ENCODE peak calls at places on chromosomes 11 and 22, in four cellular contexts. One of them, this sample, is unnamed.

GRCh38 chr11:75320046-75320618 is 31.3 kb downstream of the ARRB1 start:
- DNase-seq in fibroblast of mammary gland: no peak
- DNase-seq in Panc1: no peak
- DNase-seq in CD8-positive, alpha-beta T cell: no peak
- DNase-seq in this sample: no peak

GRCh38 chr11:83721286-83721685 is 435.1 kb upstream of the CCDC90B start:
- DNase-seq in fibroblast of mammary gland: peak
- DNase-seq in Panc1: no peak
- DNase-seq in CD8-positive, alpha-beta T cell: no peak
- DNase-seq in this sample: no peak

GRCh38 chr11:95788921-95789505 is 569 bp downstream of the FAM76B start:
- DNase-seq in fibroblast of mammary gland: peak
- DNase-seq in Panc1: no peak
- DNase-seq in CD8-positive, alpha-beta T cell: peak
- DNase-seq in this sample: peak

GRCh38 chr11:27207025-27207650 is 155.9 kb downstream of the CCDC34 start:
- DNase-seq in fibroblast of mammary gland: no peak
- DNase-seq in Panc1: no peak
- DNase-seq in CD8-positive, alpha-beta T cell: no peak
- DNase-seq in this sample: no peak

GRCh38 chr11:47571895-47572294 is 6.5 kb downstream of the PTPMT1 start:
- DNase-seq in fibroblast of mammary gland: peak
- DNase-seq in Panc1: no peak
- DNase-seq in CD8-positive, alpha-beta T cell: no peak
- DNase-seq in this sample: no peak

GRCh38 chr22:32618461-32619140 is 144.0 kb downstream of the FBXO7 start:
- DNase-seq in fibroblast of mammary gland: peak
- DNase-seq in Panc1: no peak
- DNase-seq in CD8-positive, alpha-beta T cell: no peak
- DNase-seq in this sample: no peak

GRCh38 chr11:61679893-61680621 is at the start of gene DAGLA:
- DNase-seq in fibroblast of mammary gland: peak
- DNase-seq in Panc1: no peak
- DNase-seq in CD8-positive, alpha-beta T cell: peak
- DNase-seq in this sample: no peak

GRCh38 chr11:72576661-72577060 is 97.6 kb downstream of the PDE2A start:
- DNase-seq in fibroblast of mammary gland: no peak
- DNase-seq in Panc1: no peak
- DNase-seq in CD8-positive, alpha-beta T cell: no peak
- DNase-seq in this sample: no peak

GRCh38 chr11:7909585-7910325 is 21.3 kb downstream of the OR10A6 start:
- DNase-seq in fibroblast of mammary gland: no peak
- DNase-seq in Panc1: no peak
- DNase-seq in CD8-positive, alpha-beta T cell: no peak
- DNase-seq in this sample: no peak

GRCh38 chr11:27213232-27213660 is 149.8 kb downstream of the CCDC34 start:
- DNase-seq in fibroblast of mammary gland: peak
- DNase-seq in Panc1: peak
- DNase-seq in CD8-positive, alpha-beta T cell: no peak
- DNase-seq in this sample: peak

GRCh38 chr22:19473578-19473977 is 5.4 kb downstream of the UFD1 start:
- DNase-seq in fibroblast of mammary gland: peak
- DNase-seq in Panc1: no peak
- DNase-seq in CD8-positive, alpha-beta T cell: no peak
- DNase-seq in this sample: no peak

GRCh38 chr11:70135142-70136132 is 57.3 kb downstream of the ANO1 start:
- DNase-seq in fibroblast of mammary gland: no peak
- DNase-seq in Panc1: no peak
- DNase-seq in CD8-positive, alpha-beta T cell: no peak
- DNase-seq in this sample: no peak

GRCh38 chr11:17214338-17214737 is 6.6 kb upstream of the PIK3C2A start:
- DNase-seq in fibroblast of mammary gland: no peak
- DNase-seq in Panc1: no peak
- DNase-seq in CD8-positive, alpha-beta T cell: no peak
- DNase-seq in this sample: no peak

GRCh38 chr11:60946601-60947265 is 5.2 kb downstream of the SLC15A3 start:
- DNase-seq in fibroblast of mammary gland: no peak
- DNase-seq in Panc1: no peak
- DNase-seq in CD8-positive, alpha-beta T cell: no peak
- DNase-seq in this sample: no peak

GRCh38 chr11:120977470-120977869 is 46.4 kb upstream of the TBCEL start:
- DNase-seq in fibroblast of mammary gland: peak
- DNase-seq in Panc1: no peak
- DNase-seq in CD8-positive, alpha-beta T cell: no peak
- DNase-seq in this sample: no peak

DNA sequence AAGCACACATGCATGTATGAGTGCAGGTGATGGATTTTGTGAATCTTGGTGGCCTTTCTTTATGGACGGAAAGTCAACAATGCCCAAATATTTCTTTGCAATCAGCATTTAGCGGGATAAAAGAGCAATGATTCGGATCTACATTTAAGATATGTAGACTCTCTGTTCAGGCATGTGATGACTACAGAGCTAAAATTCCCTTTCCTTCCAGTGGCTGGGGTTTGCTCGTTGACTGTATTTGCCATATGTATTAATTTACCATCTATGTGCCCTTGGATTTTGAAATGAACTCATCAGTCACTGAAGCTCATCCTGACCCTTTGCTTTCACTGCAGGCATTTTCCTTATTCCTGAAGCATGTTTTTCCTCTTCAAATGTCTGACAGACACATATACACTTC is 13.6 kb downstream of the BLID start:
- DNase-seq in fibroblast of mammary gland: no peak
- DNase-seq in Panc1: no peak
- DNase-seq in CD8-positive, alpha-beta T cell: no peak
- DNase-seq in this sample: no peak
- H3K4me3 ChIP-seq in fibroblast of mammary gland: peak
- H3K4me3 ChIP-seq in Panc1: no peak
- H3K4me3 ChIP-seq in CD8-positive, alpha-beta T cell: no peak
- H3K4me3 ChIP-seq in this sample: peak

GRCh38 chr11:63274776-63275175 is 31.4 kb upstream of the SLC22A25 start:
- DNase-seq in fibroblast of mammary gland: no peak
- DNase-seq in Panc1: no peak
- DNase-seq in CD8-positive, alpha-beta T cell: no peak
- DNase-seq in this sample: no peak
- TF ChIP-seq CTCF in fibroblast of mammary gland: no peak
- TF ChIP-seq CTCF in Panc1: peak
- TF ChIP-seq CTCF in CD8-positive, alpha-beta T cell: no peak
- TF ChIP-seq CTCF in this sample: peak

GRCh38 chr22:24590596-24591173 is 2.2 kb downstream of the LRRC75B start:
- DNase-seq in fibroblast of mammary gland: no peak
- DNase-seq in Panc1: no peak
- DNase-seq in CD8-positive, alpha-beta T cell: no peak
- DNase-seq in this sample: no peak

GRCh38 chr22:24591286-24591830 is 1.5 kb downstream of the LRRC75B start:
- DNase-seq in fibroblast of mammary gland: no peak
- DNase-seq in Panc1: no peak
- DNase-seq in CD8-positive, alpha-beta T cell: no peak
- DNase-seq in this sample: no peak

GRCh38 chr22:24593810-24594568 is 1.1 kb upstream of the LRRC75B start:
- DNase-seq in fibroblast of mammary gland: no peak
- DNase-seq in Panc1: no peak
- DNase-seq in CD8-positive, alpha-beta T cell: no peak
- DNase-seq in this sample: no peak

GRCh38 chr22:24592846-24593809 is at the start of gene LRRC75B:
- DNase-seq in fibroblast of mammary gland: peak
- DNase-seq in Panc1: no peak
- DNase-seq in CD8-positive, alpha-beta T cell: no peak
- DNase-seq in this sample: peak

DNA sequence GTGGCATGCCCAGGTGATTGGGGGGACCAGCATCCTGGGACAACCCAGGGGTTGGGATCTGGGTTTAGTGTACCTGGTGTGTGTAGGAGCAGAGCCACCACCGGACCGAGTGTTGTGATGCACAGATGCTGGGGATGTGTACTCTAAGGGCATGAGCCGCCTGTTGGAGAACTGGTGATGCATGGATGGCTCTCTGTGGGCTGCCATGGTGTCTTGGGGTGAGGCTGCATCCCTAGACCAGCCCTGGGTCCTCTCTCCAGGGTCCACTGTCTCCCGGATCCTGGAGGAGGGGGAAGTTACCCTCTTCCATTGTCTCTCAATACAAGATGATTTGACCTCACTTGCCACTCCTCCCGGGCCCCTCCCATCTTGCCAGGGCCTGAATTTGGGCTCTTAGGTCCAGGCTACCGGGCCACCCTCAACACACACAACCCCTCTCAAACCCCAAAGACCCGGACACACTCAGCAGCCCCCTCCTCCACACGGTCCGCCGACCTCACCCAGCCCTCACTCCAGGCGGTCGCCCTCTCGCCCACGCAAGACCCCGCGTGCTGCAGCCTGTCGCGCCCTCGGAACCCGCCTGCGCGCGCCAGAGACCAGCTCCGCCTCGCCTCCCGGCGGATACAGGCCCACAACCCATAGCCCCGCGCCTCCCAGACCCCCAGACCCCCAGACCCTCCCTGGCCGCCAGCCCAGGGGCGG is 578 bp downstream of the LRRC75B start:
- DNase-seq in fibroblast of mammary gland: peak
- DNase-seq in Panc1: no peak
- DNase-seq in CD8-positive, alpha-beta T cell: no peak
- DNase-seq in this sample: no peak
- H3K4me3 ChIP-seq in fibroblast of mammary gland: peak
- H3K4me3 ChIP-seq in Panc1: peak
- H3K4me3 ChIP-seq in CD8-positive, alpha-beta T cell: peak
- H3K4me3 ChIP-seq in this sample: peak

GRCh38 chr11:1708716-1709115 is 11.7 kb downstream of the KRTAP5-6 start:
- DNase-seq in fibroblast of mammary gland: no peak
- DNase-seq in Panc1: no peak
- DNase-seq in CD8-positive, alpha-beta T cell: no peak
- DNase-seq in this sample: no peak

GRCh38 chr11:1707751-1708150 is 10.8 kb downstream of the KRTAP5-6 start:
- DNase-seq in fibroblast of mammary gland: peak
- DNase-seq in Panc1: no peak
- DNase-seq in CD8-positive, alpha-beta T cell: no peak
- DNase-seq in this sample: no peak

GRCh38 chr11:1703146-1703545 is 6.2 kb downstream of the KRTAP5-6 start:
- DNase-seq in fibroblast of mammary gland: no peak
- DNase-seq in Panc1: no peak
- DNase-seq in CD8-positive, alpha-beta T cell: no peak
- DNase-seq in this sample: no peak

GRCh38 chr11:1705121-1706052 is 8.4 kb downstream of the KRTAP5-6 start:
- DNase-seq in fibroblast of mammary gland: no peak
- DNase-seq in Panc1: no peak
- DNase-seq in CD8-positive, alpha-beta T cell: no peak
- DNase-seq in this sample: no peak

DNA sequence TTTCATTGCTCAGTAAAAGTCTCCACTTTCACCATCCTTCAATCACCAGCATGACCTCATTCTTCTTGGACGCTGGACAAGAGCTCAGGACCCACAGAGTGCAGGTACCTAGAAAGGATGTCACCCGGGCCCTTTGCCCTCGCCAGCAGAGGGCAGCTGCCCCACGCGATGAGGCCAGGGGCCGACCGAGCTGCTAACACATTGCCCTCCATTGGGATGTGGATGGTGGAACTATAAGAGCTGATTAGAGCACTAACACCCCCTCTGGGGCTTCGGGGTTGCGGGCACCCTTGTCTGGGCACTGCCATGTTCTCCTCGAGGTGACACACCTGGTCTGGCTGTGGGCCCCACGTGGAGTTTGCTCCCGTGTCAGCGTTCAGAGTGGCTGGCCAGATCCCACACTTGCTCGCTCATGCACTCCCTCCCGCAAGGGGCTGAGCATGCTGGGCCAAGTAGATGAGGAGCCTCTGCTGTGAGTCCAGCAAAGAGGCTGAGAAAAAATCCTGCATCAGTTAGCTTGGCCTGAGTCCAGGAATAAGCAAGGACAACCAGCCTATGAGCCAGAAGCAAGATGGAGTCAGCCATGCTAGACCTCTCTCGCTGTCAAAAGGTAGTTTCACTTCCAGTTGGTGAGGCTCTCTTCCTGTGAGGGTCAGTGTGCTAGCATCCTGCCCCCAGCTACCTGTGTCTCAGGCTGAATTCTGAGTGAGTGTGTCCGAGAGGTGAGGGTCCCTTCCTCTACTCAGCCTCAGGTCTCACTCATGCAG is 9.8 kb downstream of the KRTAP5-6 start:
- DNase-seq in fibroblast of mammary gland: peak
- DNase-seq in Panc1: no peak
- DNase-seq in CD8-positive, alpha-beta T cell: no peak
- DNase-seq in this sample: no peak
- TF ChIP-seq CTCF in fibroblast of mammary gland: peak
- TF ChIP-seq CTCF in Panc1: peak
- TF ChIP-seq CTCF in CD8-positive, alpha-beta T cell: no peak
- TF ChIP-seq CTCF in this sample: peak

DNA sequence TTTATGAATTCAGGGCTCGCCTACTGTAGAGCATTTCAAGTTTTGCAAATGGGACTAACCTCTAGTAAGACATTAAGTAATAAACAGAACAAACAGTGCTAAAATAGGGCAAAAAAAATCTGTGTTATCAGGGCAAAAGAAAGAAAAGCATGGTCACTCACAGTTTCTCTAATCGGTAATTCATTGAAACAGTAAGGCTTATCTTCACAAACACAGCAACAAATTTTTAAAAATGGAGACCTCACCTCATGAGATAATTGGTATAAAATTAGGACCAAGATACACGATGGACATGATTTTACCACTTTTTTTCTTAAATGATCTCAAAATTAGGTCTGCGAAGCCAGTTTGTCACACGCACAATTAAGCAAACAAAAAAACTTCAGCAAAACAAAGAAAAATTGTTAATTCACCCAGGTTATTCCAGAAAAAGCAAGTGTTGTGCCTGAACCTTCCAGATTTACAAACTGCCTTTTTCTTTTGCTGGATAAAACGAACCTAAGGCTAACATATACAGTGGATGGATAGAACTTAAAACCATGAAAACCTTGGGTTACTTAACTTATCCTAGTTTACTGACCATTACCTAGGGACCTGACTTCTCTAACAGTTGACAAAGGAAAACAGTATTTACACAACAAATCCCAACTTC is 1.4 kb downstream of the TMEM123 start:
- DNase-seq in fibroblast of mammary gland: no peak
- DNase-seq in Panc1: no peak
- DNase-seq in CD8-positive, alpha-beta T cell: no peak
- DNase-seq in this sample: no peak
- H3K4me3 ChIP-seq in fibroblast of mammary gland: peak
- H3K4me3 ChIP-seq in Panc1: peak
- H3K4me3 ChIP-seq in CD8-positive, alpha-beta T cell: peak
- H3K4me3 ChIP-seq in this sample: peak

DNA sequence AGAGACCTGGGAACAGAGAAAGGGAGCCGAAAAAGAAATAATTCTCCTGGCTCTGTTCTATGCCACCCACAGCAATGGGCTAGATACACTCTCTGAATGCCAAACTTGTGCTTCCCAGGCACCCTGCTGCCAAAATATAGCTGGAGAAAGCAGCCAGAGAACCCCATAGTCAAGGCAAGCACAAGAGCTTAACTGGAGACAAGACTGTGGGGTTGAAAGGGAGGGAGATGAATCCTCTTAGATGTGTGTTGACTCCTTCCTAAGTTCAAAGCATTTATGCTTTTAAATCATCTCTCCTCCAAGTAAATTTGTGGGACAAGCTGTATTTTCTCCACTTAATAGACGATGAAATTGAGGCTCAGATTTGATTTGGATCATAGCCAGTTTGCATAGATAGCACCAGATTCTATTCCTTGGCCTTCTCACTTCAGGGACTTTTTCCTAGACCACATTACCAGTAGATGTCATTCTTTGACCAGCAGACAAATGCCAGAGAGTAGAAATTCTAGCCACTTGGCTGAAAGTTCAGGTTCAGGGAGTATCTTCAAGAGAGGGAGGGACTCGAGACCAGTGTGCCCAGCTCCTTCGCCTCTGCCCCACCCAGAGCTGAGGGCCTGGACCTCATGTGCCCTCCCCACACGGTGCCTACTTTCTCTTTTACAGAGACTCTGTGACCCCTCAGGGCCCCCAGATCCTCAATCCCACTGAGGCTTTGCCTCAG is 16.6 kb upstream of the ETS1 start:
- DNase-seq in fibroblast of mammary gland: no peak
- DNase-seq in Panc1: no peak
- DNase-seq in CD8-positive, alpha-beta T cell: no peak
- DNase-seq in this sample: no peak
- TF ChIP-seq CTCF in fibroblast of mammary gland: no peak
- TF ChIP-seq CTCF in Panc1: no peak
- TF ChIP-seq CTCF in CD8-positive, alpha-beta T cell: no peak
- TF ChIP-seq CTCF in this sample: no peak